ENCODE peak calls at places on chromosomes 1 and 21, in five cellular contexts. L is activated CD8-positive, alpha-beta memory T cell treated with anti-CD3 and anti-CD28 coated beads for 48 hours; N is activated effector memory CD4-positive, alpha-beta T cell treated with Interleukin-2 at 50 U/mL for 16 hours; Y is ELR; Q is T-helper 9 cell. P is an unnamed sample.

GRCh38 chr1:188700116-188700515 is 1777.5 kb downstream of the BRINP3 start:
- DNase-seq in N (no peak), Q (no peak), Y (peak), L (no peak), P (no peak)

GRCh38 chr1:226825037-226825745 is 45.2 kb upstream of the PSEN2 start:
- DNase-seq in L (no peak), Q (no peak), Y (no peak), N (no peak), P (peak)

GRCh38 chr1:230684146-230684545 is 29.8 kb downstream of the AGT start:
- DNase-seq in Q (no peak), Y (no peak), N (no peak), L (no peak), P (no peak)

GRCh38 chr1:37999434-38000232 is 5.7 kb downstream of the FHL3 start:
- DNase-seq in Q (no peak), Y (peak), N (no peak), L (no peak), P (peak)

GRCh38 chr21:35641271-35642016 is 418.9 kb downstream of the SETD4 start:
- DNase-seq in Q (no peak), Y (peak), N (no peak), L (no peak), P (no peak)

GRCh38 chr1:59687081-59687480 is 127.7 kb upstream of the HOOK1 start:
- DNase-seq in Q (no peak), Y (no peak), N (no peak), L (no peak), P (no peak)

GRCh38 chr21:16058896-16059295 is 329.1 kb downstream of the USP25 start:
- DNase-seq in Q (no peak), Y (no peak), L (no peak), N (no peak), P (no peak)

GRCh38 chr1:20640183-20640597 is 6.9 kb downstream of the PINK1 start:
- DNase-seq in N (peak), Q (peak), Y (peak), L (no peak), P (peak)

GRCh38 chr1:197763769-197764168 is 11.5 kb downstream of the DENND1B start:
- DNase-seq in Y (no peak), N (no peak), Q (no peak), L (no peak), P (no peak)

GRCh38 chr1:54464477-54465146 is 58.4 kb upstream of the SSBP3 start:
- DNase-seq in Q (no peak), N (no peak), L (no peak), Y (peak), P (peak)

GRCh38 chr1:180168786-180169640 is 14.3 kb downstream of the QSOX1 start:
- DNase-seq in Y (peak), Q (no peak), N (no peak), L (no peak), P (peak)

GRCh38 chr1:72557446-72558049 is 275.2 kb upstream of the NEGR1 start:
- DNase-seq in N (no peak), Q (no peak), Y (peak), L (no peak), P (no peak)

GRCh38 chr1:167469280-167469965 is 48.9 kb downstream of the CD247 start:
- DNase-seq in Q (no peak), N (no peak), L (no peak), Y (no peak), P (no peak)